ENCODE peak calls at places on chromosomes 7 and 10, in four cellular contexts. M is IMR-90, D is A172, O is frontal cortex. I is an unnamed sample.

GRCh38 chr7:90190995-90191394 is 20.5 kb upstream of the STEAP2 start:
- DNase-seq in M (no peak), D (no peak), O (no peak), I (no peak)

GRCh38 chr7:21318190-21318915 is 109.5 kb upstream of the SP4 start:
- DNase-seq in M (no peak), D (peak; percentile 60), O (no peak), I (no peak)

GRCh38 chr7:23615331-23615730 is 18.1 kb downstream of the CCDC126 start:
- DNase-seq in M (peak; percentile 34), D (no peak), O (no peak), I (no peak)

GRCh38 chr7:23783115-23783514 is 73.1 kb downstream of the STK31 start:
- DNase-seq in M (no peak), D (no peak), O (no peak), I (no peak)

GRCh38 chr7:1054438-1055083 is 10.2 kb downstream of the GPR146 start:
- DNase-seq in M (no peak), D (no peak), O (peak; percentile 72), I (no peak)

GRCh38 chr7:140902305-140902953 is 22.3 kb downstream of the BRAF start:
- DNase-seq in M (no peak), D (no peak), O (no peak), I (no peak)

GRCh38 chr10:36086976-36087726 is 445.1 kb upstream of the FZD8 start:
- DNase-seq in M (no peak), D (no peak), O (no peak), I (no peak)

GRCh38 chr7:98470131-98470985 is 69.5 kb upstream of the BAIAP2L1 start:
- DNase-seq in M (no peak), D (no peak), O (no peak), I (no peak)

GRCh38 chr7:132800522-132800921 is 224.3 kb upstream of the PLXNA4 start:
- DNase-seq in M (no peak), D (no peak), O (no peak), I (no peak)

GRCh38 chr10:130137077-130137448 is 872 bp downstream of the GLRX3 start:
- DNase-seq in M (peak; percentile 48), D (peak; percentile 0), O (no peak), I (peak; percentile 51)

GRCh38 chr10:13939391-13939790 is 352.6 kb downstream of the PRPF18 start:
- DNase-seq in M (peak; percentile 41), D (peak; percentile 35), O (no peak), I (no peak)

GRCh38 chr10:97814996-97815395 is 34.6 kb upstream of the GOLGA7B start:
- DNase-seq in M (no peak), D (no peak), O (no peak), I (no peak)

GRCh38 chr7:20214787-20215669 is 2.2 kb downstream of the MACC1 start:
- DNase-seq in M (no peak), D (peak; percentile 38), O (no peak), I (no peak)

GRCh38 chr7:100835903-100836811 is 8.8 kb upstream of the EPHB4 start:
- DNase-seq in M (no peak), D (no peak), O (peak; percentile 23), I (no peak)

GRCh38 chr7:55144333-55144954 is 125.6 kb downstream of the EGFR start:
- DNase-seq in M (no peak), D (no peak), O (no peak), I (peak; percentile 55)

GRCh38 chr7:143958781-143959180 is 4.1 kb downstream of the OR2F1 start:
- DNase-seq in M (peak; percentile 39), D (no peak), O (no peak), I (no peak)

GRCh38 chr10:97411411-97411810 is 10.3 kb upstream of the RRP12 start:
- DNase-seq in M (peak; percentile 37), D (peak; percentile 87), O (no peak), I (peak; percentile 84)

GRCh38 chr7:7830122-7830878 is 111.9 kb upstream of the RPA3 start:
- DNase-seq in M (no peak), D (no peak), O (no peak), I (no peak)

GRCh38 chr10:104614245-104614831 is 26.8 kb upstream of the SORCS3 start:
- DNase-seq in M (peak; percentile 3), D (peak; percentile 59), O (no peak), I (peak; percentile 56)

GRCh38 chr7:55071411-55072188 is 52.8 kb downstream of the EGFR start:
- DNase-seq in M (no peak), D (no peak), O (no peak), I (no peak)

GRCh38 chr7:36617408-36617807 is 106.9 kb downstream of the AOAH start:
- DNase-seq in M (no peak), D (no peak), O (no peak), I (no peak)

GRCh38 chr7:148700693-148701092 is 2.0 kb downstream of the CUL1 start:
- DNase-seq in M (peak; percentile 50), D (peak; percentile 4), O (no peak), I (peak; percentile 59)

GRCh38 chr10:23525406-23525805 is 86.5 kb downstream of the OTUD1 start:
- DNase-seq in M (peak; percentile 7), D (peak; percentile 48), O (no peak), I (peak; percentile 15)